ENCODE peak calls at places on chromosomes 2 and 18, in five cellular contexts. B is NT2/D1, I is GM12878, S is HEK293T, V is HepG2. P is an unnamed sample.

GRCh38 chr2:232860593-232861241 is 9.3 kb upstream of the SNORC start:
- DNase-seq in I (no peak), V (peak; percentile 91), S (no peak), B (no peak), P (no peak)

GRCh38 chr2:102032368-102033027 is 40.7 kb downstream of the IL1R2 start:
- DNase-seq in S (no peak), V (peak; percentile 34), B (no peak), I (no peak), P (no peak)

GRCh38 chr18:63783394-63783793 is 8.2 kb downstream of the SERPINB7 start:
- DNase-seq in S (no peak), I (no peak), B (no peak), V (no peak), P (no peak)

GRCh38 chr2:186576614-186577013 is 13.2 kb upstream of the ITGAV start:
- DNase-seq in S (no peak), V (no peak), I (no peak), B (no peak), P (no peak)

GRCh38 chr2:179129574-179130238 is 79.8 kb upstream of the CCDC141 start:
- DNase-seq in S (peak; percentile 8), V (no peak), I (no peak), B (peak; percentile 3), P (no peak)

GRCh38 chr2:169504651-169505050 is 4.9 kb upstream of the KLHL41 start:
- DNase-seq in I (no peak), S (no peak), V (no peak), B (no peak), P (no peak)

GRCh38 chr2:176581557-176582150 is 312.4 kb downstream of the MTX2 start:
- DNase-seq in S (no peak), B (no peak), I (no peak), V (no peak), P (no peak)

GRCh38 chr2:120761164-120761861 is 25.6 kb downstream of the GLI2 start:
- DNase-seq in I (no peak), S (no peak), V (no peak), B (no peak), P (no peak)

GRCh38 chr2:212021947-212022346 is 516.7 kb downstream of the ERBB4 start:
- DNase-seq in I (no peak), S (no peak), V (peak; percentile 7), B (no peak), P (no peak)

GRCh38 chr18:11175266-11175947 is 26.0 kb upstream of the PIEZO2 start:
- DNase-seq in B (no peak), V (no peak), S (no peak), I (no peak), P (no peak)

GRCh38 chr2:118128826-118129225 is 40.6 kb downstream of the INSIG2 start:
- DNase-seq in I (no peak), B (no peak), S (no peak), V (no peak), P (no peak)

GRCh38 chr2:1301056-1301455 is 112.2 kb upstream of the TPO start:
- DNase-seq in S (no peak), B (no peak), I (no peak), V (no peak), P (no peak)

GRCh38 chr2:69163556-69163955 is 150.6 kb downstream of the ANTXR1 start:
- DNase-seq in V (no peak), I (no peak), B (no peak), S (no peak), P (no peak)

GRCh38 chr2:69162121-69162520 is 149.1 kb downstream of the ANTXR1 start:
- DNase-seq in S (no peak), I (no peak), V (no peak), B (no peak), P (no peak)

GRCh38 chr2:69164379-69164778 is 151.4 kb downstream of the ANTXR1 start:
- DNase-seq in S (no peak), V (no peak), B (no peak), I (no peak), P (no peak)

GRCh38 chr2:69165079-69165478 is 152.1 kb downstream of the ANTXR1 start:
- DNase-seq in S (no peak), B (no peak), I (no peak), V (no peak), P (no peak)

DNA sequence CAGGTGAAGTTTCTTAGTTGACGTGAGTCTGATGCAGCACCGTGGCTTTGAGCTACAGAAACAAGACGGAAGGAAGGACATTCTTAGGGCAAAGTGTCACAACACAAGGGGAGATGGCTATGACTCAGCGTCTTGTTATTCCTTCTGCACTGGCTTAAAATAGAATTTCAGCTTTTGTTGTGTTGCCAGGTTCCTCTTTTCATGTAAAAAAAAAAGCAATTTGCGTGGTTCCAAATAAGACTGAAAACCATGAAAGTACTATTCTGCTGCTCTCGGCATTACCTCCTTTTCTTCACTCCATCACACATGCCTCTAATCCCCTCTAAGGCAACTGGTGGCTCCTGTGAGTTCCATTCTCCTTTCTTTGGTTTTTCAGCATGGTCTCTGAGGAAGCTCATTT is 150.1 kb downstream of the ANTXR1 start:
- DNase-seq in V (no peak), I (peak; percentile 53), B (peak; percentile 50), S (no peak), P (no peak)
- TF ChIP-seq SUZ12 in V (no peak), I (no peak), B (no peak), S (no peak), P (no peak)

GRCh38 chr2:217934321-217935131 is 68.3 kb downstream of the TNS1 start:
- DNase-seq in B (no peak), S (no peak), V (no peak), I (no peak), P (no peak)
- TF ChIP-seq SUZ12 in B (no peak), S (no peak), V (no peak), I (no peak), P (no peak)

DNA sequence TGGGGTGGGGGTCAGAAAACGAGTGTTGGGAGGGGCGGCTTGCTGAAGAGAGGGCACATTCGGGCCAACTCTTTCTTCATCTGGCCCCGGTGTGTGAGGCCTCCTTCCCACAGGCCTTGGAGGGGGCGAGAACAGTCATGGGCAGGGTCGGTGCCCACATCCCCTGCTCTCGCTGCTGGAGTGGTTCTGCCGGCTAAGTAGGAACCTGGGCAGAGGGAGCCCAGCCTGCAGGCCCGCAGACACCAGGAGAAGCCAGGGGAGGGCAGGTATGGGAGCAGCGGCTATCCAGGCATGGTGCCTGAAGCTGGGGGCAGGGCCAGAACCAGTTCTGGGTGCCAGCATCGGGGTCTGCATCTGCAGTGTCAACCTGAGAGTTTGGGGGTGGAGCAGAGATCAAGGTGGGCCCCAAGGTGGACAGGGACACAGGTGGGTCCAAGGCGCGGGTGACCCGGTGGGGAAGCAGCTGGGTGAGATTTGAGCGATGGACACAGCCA is 46.6 kb upstream of the HPCAL1 start:
- DNase-seq in I (no peak), V (no peak), S (no peak), B (no peak), P (no peak)
- TF ChIP-seq SUZ12 in I (no peak), V (no peak), S (no peak), B (no peak), P (no peak)

DNA sequence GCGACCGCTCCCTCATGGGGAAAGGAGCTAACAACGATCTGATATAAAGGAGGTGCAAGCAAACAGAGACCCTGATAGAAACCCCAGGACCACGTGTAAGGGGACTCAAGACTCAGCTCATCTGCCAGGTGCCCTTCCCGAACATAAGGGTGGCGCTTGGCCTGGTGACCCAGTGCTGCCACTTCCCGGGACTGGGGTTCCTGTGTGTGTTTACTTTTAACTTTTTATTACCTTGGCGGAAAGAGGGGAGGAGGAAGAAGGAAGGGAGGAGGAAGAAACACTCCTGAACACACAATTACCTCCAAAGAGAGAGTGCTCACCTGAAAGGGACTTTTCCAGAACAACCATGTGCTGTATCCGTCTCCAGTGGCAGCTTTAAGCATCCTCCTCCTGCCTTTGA is 56.5 kb upstream of the EDAR start:
- DNase-seq in I (no peak), B (no peak), S (no peak), V (no peak), P (no peak)
- TF ChIP-seq SUZ12 in I (no peak), B (no peak), S (no peak), V (no peak), P (no peak)

GRCh38 chr2:69065735-69066336 is 52.9 kb downstream of the ANTXR1 start:
- DNase-seq in S (no peak), I (no peak), V (no peak), B (no peak), P (no peak)

GRCh38 chr2:69059731-69060290 is 46.8 kb downstream of the ANTXR1 start:
- DNase-seq in V (no peak), S (no peak), B (no peak), I (no peak), P (no peak)

GRCh38 chr2:69060938-69061501 is 48.0 kb downstream of the ANTXR1 start:
- DNase-seq in V (no peak), S (no peak), B (no peak), I (no peak), P (no peak)

GRCh38 chr2:69061518-69061917 is 48.5 kb downstream of the ANTXR1 start:
- DNase-seq in I (no peak), S (no peak), B (no peak), V (no peak), P (no peak)

DNA sequence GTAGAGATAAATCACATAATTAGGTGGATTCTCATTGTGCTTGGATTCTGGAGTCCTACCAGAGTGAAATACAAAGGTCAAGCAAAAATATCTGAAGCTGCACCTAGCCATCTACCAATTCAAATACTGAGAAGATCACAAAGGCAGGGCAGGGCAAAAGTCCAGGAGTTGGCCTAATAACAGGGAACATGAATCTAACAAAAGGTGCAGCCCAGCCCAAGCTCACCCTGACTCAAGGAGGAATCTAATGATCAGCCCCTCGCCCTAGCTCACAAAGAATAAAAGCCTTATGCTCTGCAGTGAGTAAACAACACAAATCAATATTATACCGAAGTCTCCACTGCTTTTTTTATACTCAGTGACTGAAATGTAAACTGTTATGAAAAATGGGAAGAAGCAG is 49.3 kb downstream of the ANTXR1 start:
- DNase-seq in S (no peak), B (no peak), I (no peak), V (peak; percentile 92), P (no peak)
- TF ChIP-seq SUZ12 in S (no peak), B (no peak), I (no peak), V (no peak), P (no peak)

GRCh38 chr2:170881840-170882239 is 47.2 kb upstream of the GORASP2 start:
- DNase-seq in B (no peak), V (no peak), I (no peak), S (no peak), P (no peak)
- TF ChIP-seq SUZ12 in B (no peak), V (no peak), I (no peak), S (no peak), P (no peak)

P was measured in H1.